ENCODE peak calls at places on chromosomes 13 and 19, in seven cellular contexts. C is endothelial cell of umbilical vein, Z is K562, S is breast epithelium, B is SK-N-SH, K is stomach, O is HCT116. P is an unnamed sample.

GRCh38 chr19:13765395-13766094 is 1.2 kb downstream of the MRI1 start:
- DNase-seq in C (no peak), Z (no peak), S (no peak), B (peak; percentile 52), K (no peak), O (no peak), P (no peak)

GRCh38 chr13:27678306-27679040 is 56.8 kb downstream of the POLR1D start:
- DNase-seq in C (no peak), Z (peak; percentile 28), S (no peak), B (no peak), K (peak; percentile 60), O (no peak), P (no peak)

GRCh38 chr13:37194428-37194861 is 89.0 kb upstream of the CSNK1A1L start:
- DNase-seq in C (peak; percentile 71), Z (no peak), S (no peak), B (no peak), K (no peak), O (no peak), P (no peak)

GRCh38 chr13:42266464-42266863 is 5.5 kb upstream of the AKAP11 start:
- DNase-seq in C (peak; percentile 86), Z (no peak), S (no peak), B (no peak), K (no peak), O (no peak), P (no peak)

GRCh38 chr19:28018499-28018898 is 1194.5 kb downstream of the UQCRFS1 start:
- DNase-seq in C (no peak), Z (no peak), S (no peak), B (no peak), K (no peak), O (no peak), P (no peak)

GRCh38 chr19:33199441-33200265 is 5.5 kb downstream of the LRP3 start:
- DNase-seq in C (no peak), Z (no peak), S (no peak), B (peak; percentile 9), K (no peak), O (no peak), P (no peak)

GRCh38 chr13:111204438-111205177 is 89.5 kb downstream of the ARHGEF7 start:
- DNase-seq in C (peak; percentile 41), Z (peak; percentile 14), S (no peak), B (peak; percentile 57), K (no peak), O (no peak), P (no peak)

GRCh38 chr19:3516675-3517207 is 10.6 kb downstream of the FZR1 start:
- DNase-seq in C (no peak), Z (no peak), S (no peak), B (peak; percentile 56), K (peak; percentile 68), O (no peak), P (no peak)

GRCh38 chr19:1590641-1591397 is 1.8 kb downstream of the MBD3 start:
- DNase-seq in C (peak; percentile 23), Z (peak; percentile 62), S (no peak), B (peak; percentile 74), K (no peak), O (no peak), P (no peak)

GRCh38 chr19:961866-962620 is 22.1 kb upstream of the WDR18 start:
- DNase-seq in C (no peak), Z (peak; percentile 96), S (no peak), B (no peak), K (no peak), O (no peak), P (no peak)

GRCh38 chr19:4970558-4971423 is 1.9 kb downstream of the KDM4B start:
- DNase-seq in C (peak; percentile 43), Z (peak; percentile 59), S (no peak), B (peak; percentile 64), K (peak; percentile 46), O (no peak), P (peak; percentile 72)

GRCh38 chr19:16429066-16429758 is 42.6 kb downstream of the EPS15L1 start:
- DNase-seq in C (peak; percentile 21), Z (no peak), S (peak; percentile 59), B (peak; percentile 79), K (peak; percentile 61), O (no peak), P (no peak)

GRCh38 chr19:39408392-39409206 is 2.0 kb downstream of the ZFP36 start:
- DNase-seq in C (peak; percentile 32), Z (peak; percentile 14), S (peak; percentile 71), B (no peak), K (no peak), O (peak; percentile 68), P (no peak)

GRCh38 chr13:28830580-28830979 is 10.4 kb downstream of the MTUS2 start:
- DNase-seq in C (no peak), Z (no peak), S (no peak), B (no peak), K (no peak), O (no peak), P (no peak)

GRCh38 chr13:44734204-44734707 is 158.1 kb upstream of the TSC22D1 start:
- DNase-seq in C (no peak), Z (no peak), S (peak; percentile 87), B (peak; percentile 77), K (peak; percentile 91), O (no peak), P (no peak)

GRCh38 chr19:3358919-3359849 is 7.2 kb upstream of the NFIC start:
- DNase-seq in C (no peak), Z (peak; percentile 94), S (no peak), B (peak; percentile 92), K (peak; percentile 78), O (no peak), P (no peak)

GRCh38 chr19:5957132-5957531 is 20.8 kb downstream of the RANBP3 start:
- DNase-seq in C (no peak), Z (no peak), S (no peak), B (no peak), K (no peak), O (no peak), P (no peak)

GRCh38 chr13:114070098-114070799 is 62.2 kb downstream of the RASA3 start:
- DNase-seq in C (no peak), Z (no peak), S (no peak), B (no peak), K (no peak), O (no peak), P (peak; percentile 69)

GRCh38 chr19:28213476-28214082 is 999.4 kb downstream of the UQCRFS1 start:
- DNase-seq in C (no peak), Z (peak; percentile 22), S (no peak), B (peak; percentile 22), K (no peak), O (no peak), P (no peak)

GRCh38 chr19:48962029-48962848 is 2.9 kb upstream of the FTL start:
- DNase-seq in C (no peak), Z (peak; percentile 89), S (no peak), B (no peak), K (peak; percentile 79), O (no peak), P (no peak)

GRCh38 chr13:63636231-63636993 is 2220.8 kb upstream of the PCDH20 start:
- DNase-seq in C (peak; percentile 45), Z (no peak), S (no peak), B (no peak), K (no peak), O (peak; percentile 41), P (no peak)
- H3K27ac ChIP-seq in C (no peak overlapping the region), Z (no peak overlapping the region), S (no peak overlapping the region), B (no peak overlapping the region), K (no peak overlapping the region), O (no peak overlapping the region), P (no peak overlapping the region)

GRCh38 chr13:24052547-24052981 is 108.0 kb upstream of the SPATA13 start:
- DNase-seq in C (no peak), Z (peak; percentile 21), S (no peak), B (peak; percentile 58), K (no peak), O (no peak), P (no peak)

GRCh38 chr13:24050796-24051715 is 109.5 kb upstream of the SPATA13 start:
- DNase-seq in C (no peak), Z (no peak), S (no peak), B (no peak), K (no peak), O (no peak), P (no peak)

GRCh38 chr13:24050292-24050711 is 110.2 kb upstream of the SPATA13 start:
- DNase-seq in C (no peak), Z (no peak), S (peak; percentile 49), B (no peak), K (peak; percentile 70), O (no peak), P (no peak)

DNA sequence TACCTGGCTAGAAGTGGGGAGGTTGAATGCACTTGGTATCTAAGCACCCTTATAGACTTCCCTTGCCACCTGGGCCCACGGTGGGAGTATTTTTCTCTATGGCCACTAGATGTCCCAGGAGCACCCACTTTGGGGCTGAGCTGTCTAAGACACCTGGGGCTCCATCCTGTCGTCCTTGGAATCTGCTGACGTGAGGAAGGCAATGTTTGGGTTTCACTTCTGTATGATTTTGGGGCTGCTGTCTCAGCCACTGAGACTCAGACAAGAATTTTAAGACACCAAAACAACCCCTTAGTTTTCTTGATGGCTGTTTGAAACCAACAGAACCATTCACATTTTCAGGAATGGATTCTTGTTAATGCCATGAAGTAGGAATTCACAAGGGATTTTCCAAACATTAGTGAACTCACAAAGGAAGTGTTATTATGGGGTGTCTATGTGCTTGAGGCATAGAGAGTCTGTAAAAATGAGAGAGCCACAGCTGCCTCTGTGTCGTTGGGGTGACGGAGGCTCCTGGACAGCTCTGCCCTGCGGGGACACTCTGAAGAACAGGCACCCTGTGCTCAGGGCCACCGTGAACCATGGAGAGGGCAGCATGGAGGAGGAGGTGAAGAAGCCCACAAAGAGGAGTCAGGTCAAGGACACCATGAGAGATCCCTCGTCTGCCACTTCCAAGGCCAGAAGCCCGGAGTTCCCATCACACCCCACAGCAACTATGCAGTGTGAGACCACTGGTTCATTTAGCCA is 106.8 kb upstream of the SPATA13 start:
- DNase-seq in C (peak; percentile 72), Z (peak; percentile 36), S (peak; percentile 41), B (peak; percentile 76), K (peak; percentile 75), O (peak; percentile 81), P (no peak)
- TF ChIP-seq POLR2AphosphoS5 in C (no peak), Z (no peak), S (peak; percentile 26), B (no peak), K (no peak), O (no peak), P (no peak)

GRCh38 chr19:19514881-19515763 is at the start of gene TSSK6:
- DNase-seq in C (no peak), Z (no peak), S (no peak), B (no peak), K (no peak), O (no peak), P (no peak)
- H3K27ac ChIP-seq in C (peak within 1 kb of the TSS; percentile 68), Z (peak within 1 kb of the TSS; percentile 86), S (peak within 1 kb of the TSS; percentile 93), B (peak within 1 kb of the TSS; percentile 50), K (peak within 1 kb of the TSS; percentile 91), O (peak within 1 kb of the TSS; percentile 88), P (peak within 1 kb of the TSS; percentile 81)

DNA sequence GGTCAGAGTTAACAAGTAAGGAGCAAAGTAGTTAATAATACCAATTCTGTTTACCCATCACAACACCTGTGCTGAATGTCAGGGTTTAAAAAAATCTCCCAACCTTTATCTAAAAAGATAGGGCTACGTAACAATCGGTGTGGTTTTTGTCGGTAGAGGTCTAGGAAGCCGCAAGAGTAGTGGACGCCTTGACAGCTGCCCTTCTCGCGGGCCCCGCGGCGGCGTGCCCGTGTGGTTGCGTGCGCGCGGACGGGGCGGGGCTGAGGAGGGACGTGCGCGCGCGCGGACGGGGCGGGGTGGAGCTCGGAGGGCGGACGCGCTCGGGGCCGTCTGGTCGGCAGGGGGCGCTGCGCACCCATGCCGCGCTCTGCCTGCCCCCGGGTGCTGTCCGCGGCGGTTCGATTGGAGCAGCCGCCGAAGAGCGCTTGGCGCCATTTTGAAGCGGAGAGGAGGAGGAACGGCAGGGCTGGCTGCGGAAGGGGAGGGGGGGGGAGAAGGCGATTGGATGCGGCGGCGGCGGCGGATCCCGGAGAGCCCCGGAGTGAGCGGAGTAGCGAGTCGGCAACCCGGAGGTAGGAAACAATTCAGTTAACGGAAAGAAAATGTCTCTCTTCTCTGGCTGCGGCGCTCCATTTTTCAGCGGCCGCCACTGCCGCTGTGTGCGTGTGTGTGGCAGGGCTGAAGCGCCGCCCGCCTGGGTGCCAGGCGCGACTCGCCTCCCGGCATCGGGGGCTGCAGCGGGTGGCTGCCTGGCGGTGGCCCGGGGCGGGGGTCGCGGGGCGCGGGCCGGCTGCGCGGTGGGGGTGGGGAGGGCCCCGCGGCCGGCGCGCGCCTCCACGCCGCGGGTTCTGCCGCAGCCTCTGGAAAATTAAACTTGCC is at the start of gene PDS5B:
- DNase-seq in C (peak; percentile 96), Z (peak; percentile 90), S (peak; percentile 91), B (peak; percentile 98), K (peak; percentile 95), O (peak; percentile 81), P (peak; percentile 96)
- TF ChIP-seq POLR2AphosphoS5 in C (peak; percentile 87), Z (no peak), S (peak; percentile 56), B (peak; percentile 25), K (peak; percentile 76), O (peak; percentile 61), P (peak; percentile 51)

P was measured in suprapubic skin.